ENCODE peak calls at places on chromosomes 3 and 15, in five cellular contexts. Q is adipocyte, P is right lobe of liver, S is prostate gland, G is OCI-LY7. H is an unnamed sample.
A peak's percentile ranks its signal among the peaks of the same experiment; 100 is the strongest.

GRCh38 chr15:58731756-58732535 is 17.6 kb downstream of the ADAM10 start:
- DNase-seq in Q (peak; percentile 78), P (no peak), S (no peak), G (no peak), H (peak; percentile 16)

GRCh38 chr3:31343075-31343474 is 189.7 kb upstream of the STT3B start:
- DNase-seq in Q (peak; percentile 3), P (no peak), S (no peak), G (no peak), H (no peak)

GRCh38 chr3:175422744-175423143 is 563.6 kb downstream of the NAALADL2 start:
- DNase-seq in Q (no peak), P (no peak), S (no peak), G (no peak), H (no peak)

GRCh38 chr15:22895465-22896190 is 57.2 kb downstream of the NIPA2 start:
- DNase-seq in Q (no peak), P (no peak), S (no peak), G (no peak), H (no peak)

GRCh38 chr3:130539005-130539404 is 22.0 kb downstream of the COL6A6 start:
- DNase-seq in Q (peak; percentile 69), P (no peak), S (no peak), G (peak; percentile 49), H (no peak)

GRCh38 chr3:167184511-167184910 is 195.6 kb downstream of the ZBBX start:
- DNase-seq in Q (no peak), P (no peak), S (no peak), G (no peak), H (no peak)

GRCh38 chr3:16484216-16484615 is 29.3 kb downstream of the RFTN1 start:
- DNase-seq in Q (peak; percentile 97), P (no peak), S (no peak), G (no peak), H (peak; percentile 99)

GRCh38 chr3:141426404-141427034 is 58.2 kb downstream of the ZBTB38 start:
- DNase-seq in Q (peak; percentile 64), P (peak; percentile 80), S (peak; percentile 93), G (no peak), H (no peak)

GRCh38 chr3:150145659-150146058 is 175.0 kb upstream of the PFN2 start:
- DNase-seq in Q (no peak), P (no peak), S (no peak), G (no peak), H (no peak)

GRCh38 chr3:106317141-106318055 is 448.6 kb upstream of the CBLB start:
- DNase-seq in Q (no peak), P (no peak), S (no peak), G (no peak), H (no peak)

GRCh38 chr3:111667170-111667569 is 72.0 kb upstream of the ZBED2 start:
- DNase-seq in Q (no peak), P (no peak), S (no peak), G (no peak), H (no peak)

GRCh38 chr15:40412095-40412759 is 6.6 kb downstream of the IVD start:
- DNase-seq in Q (no peak), P (peak; percentile 83), S (no peak), G (no peak), H (no peak)
- H3K36me3 ChIP-seq in Q (peaks cover 88% of the 10 kb centered on the region), P (peaks cover 77% of the 10 kb centered on the region), S (peaks cover 39% of the 10 kb centered on the region), G (peaks cover 30% of the 10 kb centered on the region), H (peaks cover 38% of the 10 kb centered on the region)

GRCh38 chr3:179375091-179375999 is 27.8 kb downstream of the MFN1 start:
- DNase-seq in Q (no peak), P (no peak), S (no peak), G (no peak), H (no peak)
- H3K36me3 ChIP-seq in Q (peaks cover 71% of the 10 kb centered on the region), P (peaks cover 56% of the 10 kb centered on the region), S (no peaks in the 10 kb centered on the region), G (peaks cover 66% of the 10 kb centered on the region), H (peaks cover 3% of the 10 kb centered on the region)

GRCh38 chr15:70092462-70092850 is 5.3 kb downstream of the TLE3 start:
- DNase-seq in Q (no peak), P (no peak), S (no peak), G (no peak), H (no peak)
- H3K36me3 ChIP-seq in Q (peaks cover 22% of the 10 kb centered on the region), P (no peaks in the 10 kb centered on the region), S (no peaks in the 10 kb centered on the region), G (peaks cover 70% of the 10 kb centered on the region), H (peaks cover 4% of the 10 kb centered on the region)

GRCh38 chr15:42194502-42194901 is 13.6 kb downstream of the VPS39 start:
- DNase-seq in Q (peak; percentile 76), P (peak; percentile 52), S (no peak), G (no peak), H (no peak)
- H3K36me3 ChIP-seq in Q (peaks cover 41% of the 10 kb centered on the region), P (peaks cover 24% of the 10 kb centered on the region), S (no peaks in the 10 kb centered on the region), G (peaks cover 45% of the 10 kb centered on the region), H (peaks cover 5% of the 10 kb centered on the region)

DNA sequence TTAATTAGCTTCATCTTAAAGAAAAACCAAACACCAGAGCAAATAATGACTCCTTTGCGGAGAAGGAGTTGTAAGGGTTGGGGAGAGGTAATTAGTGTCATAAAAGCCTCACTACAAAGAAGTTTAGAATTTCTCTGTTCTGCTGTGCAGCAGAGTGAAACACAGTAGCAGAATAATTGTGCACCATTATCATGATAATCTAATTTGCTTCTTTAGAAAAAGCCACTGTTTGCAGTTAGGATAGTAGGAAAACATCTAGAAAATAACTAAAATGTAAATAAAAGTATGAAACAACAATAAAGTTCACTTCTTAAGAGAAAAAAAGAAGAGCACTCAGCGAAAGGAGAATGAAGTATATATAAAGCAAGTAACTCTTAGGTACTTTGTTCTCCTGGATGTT is 5.5 kb downstream of the SHOX2 start:
- DNase-seq in Q (no peak), P (no peak), S (no peak), G (no peak), H (no peak)
- H3K36me3 ChIP-seq in Q (peaks cover 34% of the 10 kb centered on the region), P (no peaks in the 10 kb centered on the region), S (no peaks in the 10 kb centered on the region), G (no peaks in the 10 kb centered on the region), H (peaks cover 10% of the 10 kb centered on the region)

GRCh38 chr15:67201136-67201535 is 53.3 kb downstream of the AAGAB start:
- DNase-seq in Q (peak; percentile 34), P (no peak), S (no peak), G (no peak), H (no peak)
- H3K36me3 ChIP-seq in Q (peaks cover 40% of the 10 kb centered on the region), P (peaks cover 15% of the 10 kb centered on the region), S (no peaks in the 10 kb centered on the region), G (peaks cover 52% of the 10 kb centered on the region), H (peaks cover 2% of the 10 kb centered on the region)

DNA sequence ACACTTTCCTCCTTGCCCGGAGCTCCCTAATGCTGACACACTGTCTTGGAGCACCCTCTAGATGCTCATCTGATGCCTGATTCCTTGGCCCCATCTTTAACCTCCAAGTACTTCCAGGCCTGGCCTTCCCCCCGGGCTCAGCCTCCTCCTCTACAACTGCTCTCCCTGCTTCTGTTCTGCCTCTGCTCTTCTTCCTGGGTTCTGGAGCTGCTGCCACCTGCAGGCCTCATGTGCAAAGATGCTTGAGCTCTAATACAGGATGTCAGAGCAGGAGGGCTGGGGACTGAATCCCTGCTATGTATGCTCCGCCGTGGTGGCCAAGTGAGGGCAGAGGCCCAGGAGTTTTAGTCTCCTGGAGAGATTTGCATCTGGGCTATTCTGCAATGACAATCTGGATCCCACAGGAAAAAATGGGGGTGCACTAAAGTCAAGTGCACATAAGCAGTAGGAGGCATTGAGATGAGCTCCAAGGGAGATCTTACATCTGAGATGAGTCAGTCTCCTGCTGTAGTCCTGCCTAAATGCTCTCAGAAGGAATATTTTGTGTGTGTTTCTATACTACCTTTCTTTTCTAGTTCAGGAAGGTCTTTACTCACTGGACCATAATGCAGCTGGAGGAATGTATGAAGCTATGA is 296.3 kb downstream of the UACA start:
- DNase-seq in Q (peak; percentile 81), P (peak; percentile 64), S (peak; percentile 53), G (peak; percentile 71), H (no peak)
- H3K36me3 ChIP-seq in Q (no peaks in the 10 kb centered on the region), P (no peaks in the 10 kb centered on the region), S (no peaks in the 10 kb centered on the region), G (no peaks in the 10 kb centered on the region), H (no peaks in the 10 kb centered on the region)

H was measured in BJ.